ENCODE peak calls at places on chromosomes 11 and 22, in seven cellular contexts. One of them, this sample, is unnamed.

GRCh38 chr22:24386814-24387550 is 40.4 kb upstream of the ADORA2A start:
- DNase-seq in brain microvascular endothelial cell: no peak
- DNase-seq in cardiac fibroblast: peak; percentile 46
- DNase-seq in right cardiac atrium: no peak
- DNase-seq in kidney glomerular epithelial cell: no peak
- DNase-seq in HTR-8/SVneo: no peak
- DNase-seq in nephron progenitor cell: no peak
- DNase-seq in this sample: no peak

GRCh38 chr11:36153581-36153980 is 135.6 kb downstream of the COMMD9 start:
- DNase-seq in brain microvascular endothelial cell: no peak
- DNase-seq in nephron progenitor cell: no peak
- DNase-seq in right cardiac atrium: no peak
- DNase-seq in cardiac fibroblast: no peak
- DNase-seq in kidney glomerular epithelial cell: peak; percentile 25
- DNase-seq in HTR-8/SVneo: no peak
- DNase-seq in this sample: no peak

GRCh38 chr11:16261836-16262644 is 94.3 kb downstream of the SOX6 start:
- DNase-seq in right cardiac atrium: no peak
- DNase-seq in cardiac fibroblast: no peak
- DNase-seq in nephron progenitor cell: no peak
- DNase-seq in HTR-8/SVneo: no peak
- DNase-seq in brain microvascular endothelial cell: no peak
- DNase-seq in kidney glomerular epithelial cell: peak; percentile 79
- DNase-seq in this sample: no peak

GRCh38 chr22:50059185-50059880 is 1.2 kb upstream of the TTLL8 start:
- DNase-seq in right cardiac atrium: peak; percentile 48
- DNase-seq in brain microvascular endothelial cell: peak; percentile 7
- DNase-seq in HTR-8/SVneo: peak; percentile 18
- DNase-seq in cardiac fibroblast: peak; percentile 58
- DNase-seq in kidney glomerular epithelial cell: no peak
- DNase-seq in nephron progenitor cell: peak; percentile 74
- DNase-seq in this sample: no peak

GRCh38 chr22:49814856-49815255 is 12.8 kb downstream of the BRD1 start:
- DNase-seq in HTR-8/SVneo: no peak
- DNase-seq in cardiac fibroblast: no peak
- DNase-seq in right cardiac atrium: no peak
- DNase-seq in nephron progenitor cell: no peak
- DNase-seq in brain microvascular endothelial cell: no peak
- DNase-seq in kidney glomerular epithelial cell: no peak
- DNase-seq in this sample: no peak

GRCh38 chr11:46918087-46918751 is at the start of gene LRP4:
- DNase-seq in kidney glomerular epithelial cell: no peak
- DNase-seq in right cardiac atrium: peak; percentile 86
- DNase-seq in brain microvascular endothelial cell: no peak
- DNase-seq in nephron progenitor cell: peak; percentile 86
- DNase-seq in cardiac fibroblast: peak; percentile 34
- DNase-seq in HTR-8/SVneo: peak; percentile 43
- DNase-seq in this sample: no peak

GRCh38 chr11:110173775-110174644 is 80.8 kb downstream of the ZC3H12C start:
- DNase-seq in HTR-8/SVneo: peak; percentile 49
- DNase-seq in right cardiac atrium: peak; percentile 75
- DNase-seq in brain microvascular endothelial cell: peak; percentile 63
- DNase-seq in kidney glomerular epithelial cell: peak; percentile 44
- DNase-seq in cardiac fibroblast: peak; percentile 82
- DNase-seq in nephron progenitor cell: peak; percentile 82
- DNase-seq in this sample: no peak

GRCh38 chr11:62548545-62549335 is 2.1 kb upstream of the AHNAK start:
- DNase-seq in brain microvascular endothelial cell: no peak
- DNase-seq in cardiac fibroblast: peak; percentile 67
- DNase-seq in nephron progenitor cell: no peak
- DNase-seq in HTR-8/SVneo: no peak
- DNase-seq in kidney glomerular epithelial cell: no peak
- DNase-seq in right cardiac atrium: peak; percentile 79
- DNase-seq in this sample: no peak

GRCh38 chr11:69080361-69080973 is 31.7 kb downstream of the TPCN2 start:
- DNase-seq in cardiac fibroblast: peak; percentile 32
- DNase-seq in right cardiac atrium: no peak
- DNase-seq in nephron progenitor cell: no peak
- DNase-seq in HTR-8/SVneo: peak; percentile 64
- DNase-seq in kidney glomerular epithelial cell: no peak
- DNase-seq in brain microvascular endothelial cell: peak; percentile 29
- DNase-seq in this sample: no peak

GRCh38 chr11:31355131-31355530 is 14.4 kb downstream of the DCDC1 start:
- DNase-seq in nephron progenitor cell: no peak
- DNase-seq in brain microvascular endothelial cell: no peak
- DNase-seq in right cardiac atrium: no peak
- DNase-seq in HTR-8/SVneo: no peak
- DNase-seq in cardiac fibroblast: peak; percentile 33
- DNase-seq in kidney glomerular epithelial cell: no peak
- DNase-seq in this sample: no peak

GRCh38 chr11:16779436-16779835 is 41.0 kb downstream of the C11orf58 start:
- DNase-seq in cardiac fibroblast: no peak
- DNase-seq in kidney glomerular epithelial cell: no peak
- DNase-seq in brain microvascular endothelial cell: no peak
- DNase-seq in right cardiac atrium: peak; percentile 64
- DNase-seq in HTR-8/SVneo: no peak
- DNase-seq in nephron progenitor cell: no peak
- DNase-seq in this sample: no peak

GRCh38 chr22:22358136-22358535 is 113.5 kb downstream of the VPREB1 start:
- DNase-seq in brain microvascular endothelial cell: no peak
- DNase-seq in nephron progenitor cell: no peak
- DNase-seq in cardiac fibroblast: no peak
- DNase-seq in HTR-8/SVneo: no peak
- DNase-seq in right cardiac atrium: no peak
- DNase-seq in kidney glomerular epithelial cell: no peak
- DNase-seq in this sample: no peak

GRCh38 chr22:40383905-40384304 is 13.5 kb downstream of the SGSM3 start:
- DNase-seq in right cardiac atrium: no peak
- DNase-seq in cardiac fibroblast: peak; percentile 88
- DNase-seq in brain microvascular endothelial cell: peak; percentile 88
- DNase-seq in nephron progenitor cell: no peak
- DNase-seq in kidney glomerular epithelial cell: no peak
- DNase-seq in HTR-8/SVneo: no peak
- DNase-seq in this sample: no peak

GRCh38 chr22:38724926-38725571 is 19.3 kb downstream of the GTPBP1 start:
- DNase-seq in nephron progenitor cell: no peak
- DNase-seq in kidney glomerular epithelial cell: no peak
- DNase-seq in HTR-8/SVneo: no peak
- DNase-seq in brain microvascular endothelial cell: peak; percentile 22
- DNase-seq in cardiac fibroblast: peak; percentile 54
- DNase-seq in right cardiac atrium: no peak
- DNase-seq in this sample: no peak